ENCODE peak calls at places on chromosomes 11 and 22, in four cellular contexts. K is GM10248, E is NCI-H748 treated with DMSO at 0.1 percent for 48 hours, O is HS-27A. L is an unnamed sample.
A peak's percentile ranks its signal among the peaks of the same experiment; 100 is the strongest.

GRCh38 chr11:5366856-5367255 is 15.5 kb downstream of the OR51B6 start:
- DNase-seq in K (no peak), O (no peak), E (no peak), L (no peak)

GRCh38 chr11:69215784-69216415 is 60.2 kb downstream of the SMIM38 start:
- DNase-seq in K (no peak), E (no peak), O (no peak), L (no peak)

GRCh38 chr11:61516191-61516590 is 7.6 kb downstream of the LRRC10B start:
- DNase-seq in E (no peak), O (no peak), K (no peak), L (no peak)

GRCh38 chr11:117664897-117665296 is 132.1 kb downstream of the DSCAML1 start:
- DNase-seq in E (no peak), O (no peak), K (no peak), L (no peak)

GRCh38 chr11:128830836-128831780 is 36.0 kb downstream of the KCNJ1 start:
- DNase-seq in K (peak; percentile 72), E (peak; percentile 62), O (no peak), L (peak; percentile 82)

GRCh38 chr11:59247535-59248227 is 35.0 kb upstream of the MPEG1 start:
- DNase-seq in O (peak; percentile 90), K (no peak), E (no peak), L (peak; percentile 37)

GRCh38 chr11:134404485-134405341 is 7.3 kb downstream of the B3GAT1 start:
- DNase-seq in O (no peak), K (no peak), E (no peak), L (no peak)

GRCh38 chr11:32526715-32527114 is 56.9 kb upstream of the EIF3M start:
- DNase-seq in K (no peak), E (no peak), O (no peak), L (no peak)

GRCh38 chr11:69640260-69640994 is 529 bp upstream of the CCND1 start:
- DNase-seq in K (no peak), E (no peak), O (no peak), L (no peak)

GRCh38 chr11:115084191-115084590 is 405.9 kb downstream of the NXPE2 start:
- DNase-seq in E (no peak), O (no peak), K (no peak), L (no peak)

GRCh38 chr11:58629857-58630256 is 7.4 kb downstream of the CNTF start:
- DNase-seq in E (no peak), K (peak; percentile 58), O (no peak), L (no peak)

GRCh38 chr11:125055107-125055715 is 7.9 kb upstream of the SLC37A2 start:
- DNase-seq in K (no peak), O (no peak), E (no peak), L (no peak)

GRCh38 chr11:1310772-1311468 is 1.5 kb upstream of the TOLLIP start:
- DNase-seq in K (peak; percentile 54), O (no peak), E (no peak), L (peak; percentile 75)

GRCh38 chr11:19953342-19953741 is 206.9 kb downstream of the DBX1 start:
- DNase-seq in O (no peak), E (no peak), K (no peak), L (no peak)

GRCh38 chr11:75107187-75107586 is 10.5 kb upstream of the OR2AT4 start:
- DNase-seq in O (no peak), K (no peak), E (no peak), L (no peak)

GRCh38 chr22:33909906-33910305 is 10.4 kb downstream of the LARGE1 start:
- DNase-seq in E (no peak), O (no peak), K (no peak), L (no peak)

GRCh38 chr11:93986716-93987115 is 34.4 kb upstream of the HEPHL1 start:
- DNase-seq in K (no peak), O (no peak), E (peak; percentile 68), L (no peak)

GRCh38 chr11:76791861-76792260 is 8.7 kb downstream of the TSKU start:
- DNase-seq in O (no peak), K (no peak), E (no peak), L (no peak)

GRCh38 chr11:119709638-119710346 is 19.2 kb downstream of the NECTIN1 start:
- DNase-seq in K (peak; percentile 75), E (no peak), O (no peak), L (no peak)

GRCh38 chr11:17386331-17387084 is 2.0 kb downstream of the KCNJ11 start:
- DNase-seq in O (no peak), E (no peak), K (peak; percentile 69), L (no peak)

GRCh38 chr11:29782447-29782846 is 234.4 kb downstream of the KCNA4 start:
- DNase-seq in O (no peak), K (no peak), E (no peak), L (no peak)

GRCh38 chr22:42682113-42682851 is 33.1 kb upstream of the CYB5R3 start:
- DNase-seq in O (no peak), E (no peak), K (no peak), L (no peak)

GRCh38 chr22:49925525-49926128 is 7.2 kb downstream of the CRELD2 start:
- DNase-seq in E (no peak), O (no peak), K (peak; percentile 70), L (peak; percentile 87)

GRCh38 chr11:112176077-112176476 is 765 bp downstream of the BCO2 start:
- DNase-seq in K (no peak), E (no peak), O (no peak), L (no peak)

GRCh38 chr11:7514099-7514725 is 413 bp downstream of the PPFIBP2 start:
- DNase-seq in E (no peak), K (no peak), O (no peak), L (no peak)

GRCh38 chr11:71252782-71253730 is 679 bp upstream of the SHANK2 start:
- DNase-seq in O (peak; percentile 63), K (no peak), E (no peak), L (no peak)

GRCh38 chr11:5304046-5304445 is 2.3 kb upstream of the OR51B4 start:
- DNase-seq in O (no peak), K (no peak), E (no peak), L (no peak)

GRCh38 chr11:111605681-111606080 is 3.4 kb downstream of the SIK2 start:
- DNase-seq in O (no peak), E (no peak), K (no peak), L (no peak)

GRCh38 chr22:31173386-31174145 is 13.6 kb downstream of the RNF185 start:
- DNase-seq in K (no peak), O (no peak), E (no peak), L (no peak)

GRCh38 chr22:45101828-45102227 is 61.9 kb upstream of the NUP50 start:
- DNase-seq in K (peak; percentile 67), E (peak; percentile 24), O (no peak), L (peak; percentile 33)

GRCh38 chr11:8038393-8038792 is 42.6 kb upstream of the TUB start:
- DNase-seq in E (no peak), K (no peak), O (no peak), L (no peak)

GRCh38 chr22:43897751-43898261 is 6.0 kb upstream of the PNPLA5 start:
- DNase-seq in E (no peak), K (no peak), O (no peak), L (no peak)

GRCh38 chr11:25970726-25971508 is 361.0 kb upstream of the ANO3 start:
- DNase-seq in O (no peak), E (no peak), K (no peak), L (no peak)

GRCh38 chr11:12019337-12019736 is 10.9 kb upstream of the DKK3 start:
- DNase-seq in E (no peak), O (no peak), K (no peak), L (no peak)